ENCODE peak calls at places on chromosomes 7 and 10, in four cellular contexts. Y, K, V and A are unnamed samples.

GRCh38 chr7:104045183-104045582 is 55.7 kb upstream of the RELN start:
- DNase-seq in K (no peak), V (no peak), Y (no peak), A (no peak)

GRCh38 chr10:132141526-132142395 is 45.0 kb upstream of the DPYSL4 start:
- DNase-seq in K (no peak), V (no peak), Y (no peak), A (peak)

GRCh38 chr7:19290936-19291335 is 145.7 kb upstream of the FERD3L start:
- DNase-seq in K (no peak), V (no peak), Y (no peak), A (no peak)

GRCh38 chr10:13437026-13437555 is 89.0 kb upstream of the SEPHS1 start:
- DNase-seq in Y (no peak), V (no peak), K (no peak), A (no peak)

GRCh38 chr10:93475871-93476270 is 6.3 kb downstream of the MYOF start:
- DNase-seq in V (no peak), Y (no peak), K (no peak), A (no peak)

GRCh38 chr10:118017850-118018249 is 28.9 kb downstream of the RAB11FIP2 start:
- DNase-seq in K (no peak), V (no peak), Y (no peak), A (peak)

GRCh38 chr10:80260295-80261243 is 28.9 kb downstream of the MAT1A start:
- DNase-seq in V (peak), Y (no peak), K (no peak), A (no peak)

GRCh38 chr7:87328281-87328680 is 17.2 kb upstream of the CROT start:
- DNase-seq in Y (no peak), V (no peak), K (no peak), A (no peak)

GRCh38 chr7:10889266-10889898 is 84.3 kb upstream of the PHF14 start:
- DNase-seq in Y (peak), K (no peak), V (no peak), A (no peak)

GRCh38 chr7:158695726-158696452 is 8.7 kb downstream of the NCAPG2 start:
- DNase-seq in K (peak), Y (peak), V (no peak), A (peak)

GRCh38 chr10:4033341-4033896 is 248.4 kb upstream of the KLF6 start:
- DNase-seq in K (no peak), Y (no peak), V (peak), A (no peak)

GRCh38 chr7:2979276-2979675 is 64.4 kb downstream of the CARD11 start:
- DNase-seq in Y (no peak), V (no peak), K (peak), A (no peak)

GRCh38 chr7:53811555-53812079 is 730.6 kb upstream of the VSTM2A start:
- DNase-seq in K (peak), V (no peak), Y (peak), A (no peak)

GRCh38 chr7:92612501-92612900 is 22.3 kb upstream of the FAM133B start:
- DNase-seq in K (no peak), Y (peak), V (no peak), A (no peak)

GRCh38 chr10:117409549-117410283 is 34.5 kb upstream of the PDZD8 start:
- DNase-seq in Y (no peak), V (no peak), K (no peak), A (no peak)

GRCh38 chr10:99399664-99400063 is 30.8 kb downstream of the GOT1 start:
- DNase-seq in V (no peak), K (no peak), Y (no peak), A (no peak)

GRCh38 chr7:30526163-30526562 is 21.5 kb upstream of the GGCT start:
- DNase-seq in V (no peak), Y (no peak), K (no peak), A (no peak)

GRCh38 chr10:22379059-22379458 is 33.8 kb downstream of the SPAG6 start:
- DNase-seq in K (no peak), V (peak), Y (no peak), A (no peak)

GRCh38 chr7:128030263-128030998 is 806 bp downstream of the LRRC4 start:
- DNase-seq in V (no peak), K (peak), Y (no peak), A (no peak)

GRCh38 chr10:102718220-102718619 is 3.8 kb downstream of the SFXN2 start:
- DNase-seq in K (no peak), Y (no peak), V (no peak), A (no peak)

GRCh38 chr7:123433665-123434064 is 100.7 kb downstream of the IQUB start:
- DNase-seq in Y (no peak), K (no peak), V (no peak), A (no peak)

GRCh38 chr7:68730194-68730593 is 868.1 kb upstream of the AUTS2 start:
- DNase-seq in K (no peak), V (no peak), Y (no peak), A (no peak)

GRCh38 chr7:102439963-102440795 is 6.8 kb downstream of the ORAI2 start:
- DNase-seq in V (no peak), Y (peak), K (no peak), A (no peak)

GRCh38 chr10:133024711-133025557 is 62.8 kb upstream of the ADGRA1 start:
- DNase-seq in Y (no peak), V (no peak), K (peak), A (no peak)

GRCh38 chr10:76086571-76087260 is 655.3 kb downstream of the LRMDA start:
- DNase-seq in V (no peak), K (no peak), Y (no peak), A (no peak)

GRCh38 chr7:876972-877311 is 588 bp downstream of the GET4 start:
- DNase-seq in Y (no peak), V (no peak), K (no peak), A (no peak)

GRCh38 chr7:41222704-41223103 is 480.2 kb downstream of the INHBA start:
- DNase-seq in V (no peak), Y (peak), K (no peak), A (no peak)

GRCh38 chr10:97124211-97124610 is 61.5 kb downstream of the SLIT1 start:
- DNase-seq in V (no peak), K (no peak), Y (no peak), A (no peak)

GRCh38 chr7:35286422-35286821 is 32.5 kb upstream of the TBX20 start:
- DNase-seq in Y (no peak), V (no peak), K (no peak), A (no peak)

GRCh38 chr10:94443052-94443451 is 40.7 kb downstream of the TBC1D12 start:
- DNase-seq in V (no peak), K (no peak), Y (no peak), A (no peak)

GRCh38 chr10:7407368-7408002 is 3.3 kb downstream of the SFMBT2 start:
- DNase-seq in K (peak), V (no peak), Y (no peak), A (no peak)

GRCh38 chr7:41003031-41003925 is 699.6 kb downstream of the INHBA start:
- DNase-seq in V (peak), Y (no peak), K (no peak), A (peak)

GRCh38 chr10:86958831-86959736 is 685 bp downstream of the SNCG start:
- DNase-seq in V (no peak), Y (peak), K (peak), A (no peak)

GRCh38 chr10:4296165-4296564 is 511.2 kb upstream of the KLF6 start:
- DNase-seq in K (no peak), Y (no peak), V (no peak), A (no peak)

GRCh38 chr10:63878428-63878827 is 357.2 kb downstream of the REEP3 start:
- DNase-seq in Y (no peak), K (no peak), V (no peak), A (no peak)